ENCODE peak calls at places on chromosomes 3 and 15, in eight cellular contexts. G, K, V, L, U, F, B and S are unnamed samples.

GRCh38 chr15:95087253-95087609 is 855.9 kb downstream of the MCTP2 start:
- DNase-seq in G (no peak), K (no peak), V (no peak), L (peak; percentile 53), U (no peak), F (no peak), B (no peak), S (no peak)

GRCh38 chr3:156648086-156648485 is 26.3 kb upstream of the TIPARP start:
- DNase-seq in G (no peak), K (no peak), V (no peak), L (peak; percentile 19), U (no peak), F (no peak), B (no peak), S (no peak)

GRCh38 chr3:131361464-131362421 is 19.8 kb upstream of the NUDT16 start:
- DNase-seq in G (peak; percentile 96), K (no peak), V (peak; percentile 94), L (peak; percentile 51), U (peak; percentile 83), F (peak; percentile 67), B (peak; percentile 32), S (peak; percentile 55)

GRCh38 chr15:58472821-58473581 is 41.2 kb downstream of the LIPC start:
- DNase-seq in G (no peak), K (no peak), V (no peak), L (no peak), U (no peak), F (no peak), B (no peak), S (no peak)

GRCh38 chr3:192188218-192188835 is 539.0 kb downstream of the FGF12 start:
- DNase-seq in G (peak; percentile 68), K (peak; percentile 26), V (peak; percentile 71), L (peak; percentile 49), U (peak; percentile 32), F (peak; percentile 58), B (peak; percentile 25), S (peak; percentile 11)

GRCh38 chr3:61666615-61667320 is 105.4 kb downstream of the PTPRG start:
- DNase-seq in G (no peak), K (no peak), V (no peak), L (no peak), U (no peak), F (no peak), B (no peak), S (no peak)

GRCh38 chr3:148881286-148881685 is 16.2 kb downstream of the CPA3 start:
- DNase-seq in G (no peak), K (no peak), V (no peak), L (peak; percentile 60), U (no peak), F (no peak), B (no peak), S (no peak)

GRCh38 chr15:23599053-23599452 is 33.6 kb downstream of the MKRN3 start:
- DNase-seq in G (no peak), K (no peak), V (no peak), L (no peak), U (no peak), F (no peak), B (no peak), S (no peak)

GRCh38 chr15:76200083-76200465 is 111.2 kb downstream of the ETFA start:
- DNase-seq in G (no peak), K (no peak), V (no peak), L (no peak), U (no peak), F (peak; percentile 15), B (no peak), S (no peak)

GRCh38 chr3:150520408-150520807 is 25.9 kb downstream of the SERP1 start:
- DNase-seq in G (no peak), K (no peak), V (no peak), L (no peak), U (no peak), F (no peak), B (no peak), S (no peak)

GRCh38 chr15:42286445-42287029 is 13.3 kb upstream of the TMEM87A start:
- DNase-seq in G (no peak), K (peak; percentile 74), V (peak; percentile 25), L (peak; percentile 75), U (no peak), F (no peak), B (peak; percentile 25), S (no peak)
- H3K4me3 ChIP-seq in G (no peak overlapping the region), K (no peak overlapping the region), V (no peak overlapping the region), L (no peak overlapping the region), U (no peak overlapping the region), F (no peak overlapping the region), B (no peak overlapping the region), S (no peak overlapping the region)

GRCh38 chr3:126971891-126972351 is 11.0 kb upstream of the PLXNA1 start:
- DNase-seq in G (peak; percentile 38), K (no peak), V (peak; percentile 54), L (peak; percentile 84), U (peak; percentile 67), F (peak; percentile 76), B (peak; percentile 52), S (peak; percentile 79)

GRCh38 chr3:126973814-126974213 is 9.1 kb upstream of the PLXNA1 start:
- DNase-seq in G (no peak), K (no peak), V (no peak), L (no peak), U (no peak), F (no peak), B (no peak), S (no peak)

GRCh38 chr3:126970921-126971320 is 12.0 kb upstream of the PLXNA1 start:
- DNase-seq in G (no peak), K (no peak), V (no peak), L (no peak), U (no peak), F (no peak), B (no peak), S (no peak)

GRCh38 chr3:126974756-126975155 is 8.2 kb upstream of the PLXNA1 start:
- DNase-seq in G (no peak), K (no peak), V (no peak), L (no peak), U (no peak), F (no peak), B (no peak), S (no peak)

GRCh38 chr3:126972866-126973265 is 10.0 kb upstream of the PLXNA1 start:
- DNase-seq in G (no peak), K (no peak), V (no peak), L (no peak), U (no peak), F (no peak), B (no peak), S (no peak)
- TF ChIP-seq CTCF in G (no peak), K (no peak), V (no peak), L (no peak), U (no peak), F (no peak), B (no peak), S (peak; percentile 22)

DNA sequence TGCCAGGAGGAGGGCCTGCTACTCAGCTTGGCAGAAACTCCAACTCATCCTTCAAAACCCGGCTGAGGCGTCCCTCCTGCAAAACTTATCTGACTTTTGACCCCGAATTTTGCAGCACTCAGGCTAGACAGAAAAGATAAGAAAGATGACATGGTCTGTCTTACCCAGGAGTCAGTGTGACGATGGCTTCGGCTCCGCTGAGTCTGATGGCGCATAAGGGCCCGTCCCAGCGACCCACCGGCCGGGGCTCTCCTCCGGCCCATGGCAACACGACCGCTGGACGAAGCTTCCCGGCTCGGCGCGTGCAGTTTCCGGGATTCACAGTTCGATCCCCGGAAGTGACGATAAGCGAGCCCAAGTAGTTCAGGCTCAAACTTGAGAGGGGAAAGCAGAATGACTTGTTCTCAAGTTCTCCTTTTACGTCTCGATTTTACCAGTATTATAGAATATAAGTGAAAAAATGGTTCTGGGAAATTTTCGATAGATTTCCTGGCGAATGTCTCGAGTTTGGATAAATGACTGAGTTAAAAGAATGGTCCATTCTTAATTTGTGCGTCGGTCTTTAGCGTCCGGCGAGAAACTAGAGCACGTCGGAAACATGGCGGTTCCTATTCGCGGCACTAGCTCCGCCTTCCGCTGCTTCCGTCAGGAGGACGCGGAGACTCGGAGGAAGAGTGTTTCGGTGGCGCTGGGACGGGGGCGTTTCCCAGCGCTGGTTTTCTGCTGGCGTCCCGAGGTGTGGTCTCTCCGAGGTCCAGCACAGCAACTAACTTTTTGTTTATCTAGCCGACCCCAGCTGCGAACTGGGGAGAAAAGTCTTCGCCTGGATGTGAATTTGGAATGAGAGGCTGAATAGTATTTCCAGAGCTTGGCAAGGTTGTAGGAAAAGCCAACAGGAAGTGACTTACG is at the start of gene LSG1:
- DNase-seq in G (peak; percentile 92), K (peak; percentile 93), V (peak; percentile 96), L (peak; percentile 98), U (peak; percentile 93), F (peak; percentile 89), B (peak; percentile 98), S (peak; percentile 83)
- H3K4me3 ChIP-seq in G (peak within 1 kb of the TSS; percentile 97), K (peak within 1 kb of the TSS; percentile 90), V (peak within 1 kb of the TSS; percentile 75), L (peak within 1 kb of the TSS; percentile 80), U (peak within 1 kb of the TSS; percentile 85), F (peak within 1 kb of the TSS; percentile 66), B (peak within 1 kb of the TSS; percentile 93), S (peak within 1 kb of the TSS; percentile 93)

DNA sequence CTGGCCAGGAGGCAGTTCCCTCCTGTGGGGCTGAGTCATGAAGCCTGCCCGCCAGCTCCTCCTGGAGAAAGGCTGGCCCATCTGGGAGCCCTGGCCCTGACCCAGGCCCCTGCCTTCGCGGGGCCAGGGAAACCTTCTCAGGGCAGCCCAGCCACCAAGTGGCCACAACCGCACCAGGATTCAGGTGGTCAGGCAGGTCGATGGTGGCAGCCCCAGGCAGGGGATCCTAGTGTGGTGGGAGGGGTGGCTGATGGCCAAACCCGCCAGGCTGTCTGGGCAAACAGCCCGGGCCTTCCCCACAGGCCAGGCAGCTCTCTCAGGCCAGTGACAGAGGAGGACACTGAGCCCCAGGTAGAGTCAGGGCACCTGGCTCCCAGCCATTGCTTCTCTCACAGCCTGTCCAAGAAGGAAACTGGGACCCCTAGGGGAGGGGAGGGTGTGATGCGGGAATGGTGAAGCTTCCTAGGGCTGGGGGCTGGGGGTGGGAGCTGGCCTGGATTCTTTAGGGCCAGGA is 1.2 kb downstream of the TWF2 start:
- DNase-seq in G (peak; percentile 83), K (peak; percentile 77), V (peak; percentile 56), L (peak; percentile 85), U (peak; percentile 86), F (peak; percentile 90), B (peak; percentile 85), S (no peak)
- TF ChIP-seq CTCF in G (peak; percentile 11), K (no peak), V (no peak), L (no peak), U (no peak), F (no peak), B (no peak), S (no peak)

GRCh38 chr3:58254144-58254543 is 16.6 kb downstream of the ABHD6 start:
- DNase-seq in G (no peak), K (no peak), V (peak; percentile 35), L (no peak), U (no peak), F (no peak), B (no peak), S (no peak)
- H3K4me3 ChIP-seq in G (no peak overlapping the region), K (no peak overlapping the region), V (no peak overlapping the region), L (no peak overlapping the region), U (no peak overlapping the region), F (no peak overlapping the region), B (no peak overlapping the region), S (no peak overlapping the region)

DNA sequence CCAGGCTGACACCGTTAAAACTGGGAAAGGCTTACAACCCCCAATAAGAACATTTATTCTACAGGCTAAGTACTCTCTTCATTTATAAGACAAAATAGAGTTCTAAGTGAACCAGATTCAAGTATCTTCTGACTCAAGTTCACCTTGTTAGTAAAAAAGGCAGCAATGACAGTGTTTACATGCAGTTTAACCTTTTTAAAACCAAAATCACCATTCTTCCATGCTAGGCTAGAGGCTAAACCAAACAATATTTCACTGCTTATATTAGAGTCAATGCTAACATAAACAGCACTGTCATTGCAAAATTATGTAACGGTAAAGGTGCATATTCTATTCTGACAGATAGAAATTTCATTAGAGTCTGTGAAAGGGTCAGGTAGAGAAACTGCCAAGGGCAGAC is 118.0 kb downstream of the FBN1 start:
- DNase-seq in G (no peak), K (no peak), V (no peak), L (peak; percentile 22), U (no peak), F (no peak), B (no peak), S (no peak)
- TF ChIP-seq CTCF in G (no peak), K (no peak), V (no peak), L (no peak), U (no peak), F (no peak), B (no peak), S (no peak)